ENCODE peak calls at places on chromosomes 2 and 18, in eight cellular contexts. A is right atrium auricular region, N is heart left ventricle, I is adrenal gland, X is cardiac muscle cell, W is brain microvascular endothelial cell, V is fibroblast of lung, Q is dorsolateral prefrontal cortex. H is an unnamed sample. For H3K27me3, the result is how much of the 10 kb centered on the place peaks cover.

GRCh38 chr2:216956820-216957493 is 97.1 kb upstream of the TNP1 start:
- DNase-seq in A (no peak), V (no peak), N (no peak), Q (no peak), W (peak), I (no peak), X (no peak), H (peak)

GRCh38 chr2:172967036-172967982 is 108.3 kb upstream of the MAP3K20 start:
- DNase-seq in V (no peak), W (no peak), Q (no peak), X (no peak), I (no peak), A (no peak), N (peak), H (no peak)

GRCh38 chr18:3608488-3608887 is 158.5 kb downstream of the TGIF1 start:
- DNase-seq in N (no peak), X (no peak), I (no peak), A (no peak), Q (no peak), W (no peak), V (no peak), H (no peak)

GRCh38 chr2:96159084-96159830 is 14.0 kb upstream of the DUSP2 start:
- DNase-seq in Q (no peak), I (no peak), A (no peak), X (no peak), W (no peak), V (no peak), N (no peak), H (no peak)

GRCh38 chr2:26182441-26182840 is 9.6 kb downstream of the GAREM2 start:
- DNase-seq in V (no peak), N (no peak), Q (no peak), I (no peak), A (no peak), W (no peak), X (no peak), H (no peak)

GRCh38 chr2:237280235-237280634 is 133.7 kb downstream of the COL6A3 start:
- DNase-seq in V (peak), X (no peak), W (peak), A (no peak), Q (no peak), N (peak), I (no peak), H (peak)

GRCh38 chr18:46040747-46041104 is 31.3 kb downstream of the PSTPIP2 start:
- DNase-seq in I (no peak), N (no peak), Q (no peak), A (no peak), X (no peak), W (no peak), V (no peak), H (no peak)

GRCh38 chr2:145184741-145185671 is 665.1 kb upstream of the ZEB2 start:
- DNase-seq in N (no peak), I (no peak), W (no peak), V (peak), X (no peak), A (no peak), Q (no peak), H (peak)

GRCh38 chr2:178824181-178824580 is 17.0 kb upstream of the TTN start:
- DNase-seq in Q (no peak), W (no peak), X (no peak), I (no peak), N (no peak), A (no peak), V (no peak), H (no peak)

GRCh38 chr2:11213090-11213638 is 57.9 kb downstream of the SLC66A3 start:
- DNase-seq in Q (no peak), X (no peak), W (peak), V (peak), I (no peak), A (no peak), N (no peak), H (no peak)

GRCh38 chr2:222241471-222241870 is 57.3 kb downstream of the PAX3 start:
- DNase-seq in Q (no peak), I (no peak), V (no peak), N (no peak), A (no peak), X (no peak), W (no peak), H (no peak)

GRCh38 chr2:99072556-99072955 is 69.0 kb upstream of the C2orf15 start:
- DNase-seq in Q (no peak), I (no peak), V (no peak), X (peak), A (no peak), N (no peak), W (no peak), H (peak)

GRCh38 chr2:150938586-150938985 is 323.1 kb downstream of the RBM43 start:
- DNase-seq in I (no peak), V (peak), W (no peak), N (no peak), Q (no peak), X (no peak), A (no peak), H (no peak)

GRCh38 chr2:86593266-86593665 is 30.0 kb upstream of the CHMP3 start:
- DNase-seq in W (no peak), Q (peak), I (no peak), V (no peak), A (no peak), N (no peak), X (no peak), H (no peak)

GRCh38 chr2:86249176-86249842 is 50.1 kb downstream of the MRPL35 start:
- DNase-seq in N (no peak), Q (no peak), A (no peak), W (peak), I (peak), V (peak), X (no peak), H (peak)

GRCh38 chr2:189304360-189304759 is 124.8 kb upstream of the COL5A2 start:
- DNase-seq in W (no peak), X (no peak), Q (no peak), I (no peak), V (no peak), N (no peak), A (no peak), H (no peak)

GRCh38 chr2:190280565-190281330 is 38.9 kb downstream of the HIBCH start:
- DNase-seq in N (no peak), W (no peak), I (no peak), A (no peak), V (no peak), Q (no peak), X (no peak), H (no peak)

GRCh38 chr2:241558532-241559488 is at the start of gene BOK:
- DNase-seq in V (peak), I (peak), X (peak), N (peak), A (no peak), Q (peak), W (peak), H (peak)

GRCh38 chr2:43467889-43468288 is 127.9 kb downstream of the THADA start:
- DNase-seq in V (peak), W (no peak), Q (no peak), X (no peak), I (no peak), N (no peak), A (no peak), H (peak)

GRCh38 chr2:11701831-11702301 is 31.9 kb upstream of the NTSR2 start:
- DNase-seq in V (no peak), Q (no peak), N (peak), X (no peak), I (peak), W (no peak), A (no peak), H (no peak)

GRCh38 chr2:130808482-130809268 is 28.0 kb upstream of the ARHGEF4 start:
- DNase-seq in V (no peak), I (no peak), X (no peak), Q (no peak), A (no peak), W (no peak), N (no peak), H (peak)

GRCh38 chr2:134110532-134110931 is 143.3 kb upstream of the MGAT5 start:
- DNase-seq in A (no peak), W (no peak), X (no peak), I (no peak), V (no peak), Q (no peak), N (no peak), H (no peak)

GRCh38 chr2:119712571-119712970 is 33.6 kb downstream of the TMEM177 start:
- DNase-seq in W (no peak), A (no peak), V (no peak), I (no peak), Q (no peak), X (no peak), N (no peak), H (no peak)

GRCh38 chr2:217714268-217714643 is 288.5 kb downstream of the TNS1 start:
- DNase-seq in I (peak), Q (peak), N (peak), X (no peak), V (peak), W (peak), A (peak), H (no peak)

GRCh38 chr2:165952600-165953210 is 871 bp downstream of the TTC21B start:
- DNase-seq in W (no peak), A (no peak), Q (no peak), N (no peak), I (no peak), X (no peak), V (peak), H (peak)

GRCh38 chr18:63869374-63869773 is 18.1 kb upstream of the SERPINB2 start:
- DNase-seq in A (no peak), N (no peak), Q (no peak), I (no peak), W (peak), X (no peak), V (peak), H (peak)

GRCh38 chr2:171227066-171227782 is 66.5 kb upstream of the TLK1 start:
- DNase-seq in V (peak), X (no peak), Q (no peak), I (no peak), N (no peak), W (no peak), A (no peak), H (peak)

GRCh38 chr2:239722760-239723448 is 302.2 kb downstream of the NDUFA10 start:
- DNase-seq in Q (peak), I (peak), N (no peak), X (no peak), W (no peak), V (no peak), A (no peak), H (no peak)

GRCh38 chr2:64295326-64296149 is 151.3 kb upstream of the PELI1 start:
- DNase-seq in N (no peak), A (no peak), Q (no peak), X (no peak), V (no peak), W (no peak), I (no peak), H (no peak)

GRCh38 chr2:144671695-144672094 is 151.8 kb upstream of the ZEB2 start:
- DNase-seq in V (no peak), Q (no peak), A (no peak), X (no peak), I (no peak), W (peak), N (no peak), H (peak)

GRCh38 chr2:58194451-58194850 is 46.7 kb downstream of the FANCL start:
- DNase-seq in W (no peak), N (no peak), A (no peak), X (peak), V (no peak), I (peak), Q (no peak), H (peak)

GRCh38 chr2:230723363-230723762 is 10.7 kb downstream of the CAB39 start:
- DNase-seq in W (no peak), I (no peak), A (no peak), X (no peak), V (no peak), N (no peak), Q (no peak), H (no peak)
- H3K4me3 ChIP-seq in W (no peak), I (no peak), A (no peak), X (no peak), V (no peak), N (no peak), Q (no peak), H (no peak)

GRCh38 chr18:74456409-74457042 is 582 bp downstream of the DIPK1C start:
- DNase-seq in A (no peak), I (no peak), W (no peak), N (no peak), X (peak), Q (no peak), V (no peak), H (no peak)

GRCh38 chr18:74456017-74456408 is 1.1 kb downstream of the DIPK1C start:
- DNase-seq in A (no peak), W (no peak), I (no peak), X (no peak), N (no peak), Q (no peak), V (no peak), H (no peak)

GRCh38 chr18:74457743-74458465 is 796 bp upstream of the DIPK1C start:
- DNase-seq in I (no peak), V (no peak), Q (no peak), X (no peak), N (peak), A (no peak), W (no peak), H (no peak)

GRCh38 chr18:74455386-74455785 is 1.7 kb downstream of the DIPK1C start:
- DNase-seq in X (no peak), A (no peak), W (no peak), I (no peak), V (no peak), Q (no peak), N (no peak), H (no peak)

GRCh38 chr18:74457043-74457742 is at the start of gene DIPK1C:
- DNase-seq in A (no peak), X (peak), I (no peak), V (no peak), N (no peak), Q (no peak), W (no peak), H (no peak)
- H3K27me3 ChIP-seq in A (under half), X (half or more), I (under half), V (under half), N (under half), Q (under half), W (under half), H (under half)

DNA sequence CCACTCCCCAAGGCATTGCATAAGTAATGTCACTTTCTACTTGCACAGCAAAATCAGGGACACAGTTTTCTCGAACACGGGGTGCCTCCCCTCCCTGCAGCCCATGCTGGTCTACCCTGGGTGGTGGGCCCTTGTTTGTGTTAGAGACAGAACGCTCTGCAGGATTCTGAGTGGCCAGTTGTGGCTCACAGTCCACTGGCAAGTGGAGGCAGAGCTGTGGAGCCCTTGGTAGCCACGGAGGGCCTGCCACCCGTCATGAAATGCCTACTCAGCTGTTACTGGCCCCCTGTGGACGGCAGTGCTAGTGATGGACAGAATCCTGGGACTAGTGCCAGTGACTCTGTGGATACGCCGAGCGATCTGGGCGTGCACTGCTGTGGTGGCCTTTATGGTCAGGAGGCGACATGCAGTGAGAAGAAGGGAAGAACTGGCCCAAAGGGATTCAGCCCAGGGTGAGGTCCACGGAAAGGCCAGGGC is 54.0 kb upstream of the TXNDC2 start:
- DNase-seq in I (peak), N (no peak), W (no peak), X (no peak), V (no peak), A (no peak), Q (no peak), H (no peak)
- TF ChIP-seq CTCF in I (no peak), N (no peak), W (no peak), X (no peak), V (no peak), A (no peak), Q (no peak), H (no peak)

DNA sequence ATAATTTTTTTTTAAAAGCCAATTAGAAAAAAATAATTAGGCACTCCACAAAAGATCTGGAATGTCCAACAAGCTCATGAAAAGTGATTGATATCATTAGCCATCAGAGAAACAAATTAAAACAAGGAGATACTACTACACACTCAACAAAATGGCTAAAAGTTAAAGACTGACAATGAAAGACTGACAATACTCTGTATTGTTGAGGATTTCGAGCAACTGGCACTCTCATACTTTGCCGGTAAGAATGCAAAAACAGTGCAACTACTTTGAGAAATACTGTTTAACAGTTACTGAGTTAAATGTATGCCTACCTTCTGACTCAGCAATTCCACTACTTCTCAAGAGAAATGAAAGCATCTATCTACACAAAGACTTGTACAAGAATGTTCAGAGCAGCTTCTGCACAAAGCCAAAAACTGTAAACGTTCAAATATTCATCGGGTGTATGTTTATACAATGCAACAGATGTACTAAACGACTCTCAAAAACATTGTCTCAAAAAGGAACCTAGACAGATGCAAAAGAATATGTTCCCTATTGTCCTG is 1.9 kb downstream of the INO80C start:
- DNase-seq in V (peak), I (no peak), Q (no peak), A (no peak), N (no peak), X (no peak), W (no peak), H (no peak)
- H3K4me3 ChIP-seq in V (no peak), I (no peak), Q (no peak), A (no peak), N (peak), X (no peak), W (no peak), H (no peak)

DNA sequence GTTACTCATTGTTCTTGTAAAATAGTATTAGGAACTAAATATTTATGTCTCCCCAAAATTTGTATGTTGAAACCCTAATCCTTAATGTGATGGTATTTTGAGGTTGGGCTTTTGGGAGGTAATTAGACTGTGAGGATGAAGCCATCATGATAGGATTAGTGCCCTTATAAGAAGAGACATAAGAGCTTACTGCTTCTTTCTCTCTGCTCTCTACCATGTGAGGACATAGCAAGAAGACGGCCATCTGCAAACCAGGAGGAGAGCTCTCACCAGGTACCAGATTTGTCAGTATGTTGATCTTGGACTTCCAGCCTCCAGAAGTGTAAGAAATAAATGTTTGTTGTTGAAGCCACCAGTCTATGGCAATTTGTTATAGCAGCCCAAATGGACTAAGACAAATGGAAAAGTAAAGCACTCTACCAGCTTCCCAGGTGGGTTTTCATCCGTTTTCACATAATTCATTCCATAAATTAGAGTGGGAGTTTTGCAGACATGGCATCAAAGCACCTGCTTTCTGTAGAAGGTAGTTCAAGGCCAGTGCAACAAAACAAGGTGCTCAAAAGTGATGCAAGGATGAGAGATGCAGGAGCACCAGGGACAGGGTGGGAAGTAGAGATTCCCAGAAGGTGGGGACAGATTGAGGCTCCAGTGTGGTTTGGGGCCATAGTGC is 70.7 kb downstream of the MYCN start:
- DNase-seq in Q (no peak), N (no peak), I (no peak), A (no peak), X (no peak), W (no peak), V (no peak), H (no peak)
- H3K27me3 ChIP-seq in Q (under half), N (under half), I (under half), A (under half), X (under half), W (under half), V (under half), H (under half)

GRCh38 chr2:219733106-219733505 is 105.7 kb downstream of the SLC4A3 start:
- DNase-seq in X (no peak), I (no peak), N (no peak), Q (no peak), A (no peak), W (no peak), V (no peak), H (peak)

GRCh38 chr2:219733746-219734145 is 106.3 kb downstream of the SLC4A3 start:
- DNase-seq in N (no peak), Q (no peak), A (no peak), X (no peak), W (no peak), V (no peak), I (no peak), H (no peak)

GRCh38 chr2:219739061-219739460 is 111.6 kb downstream of the SLC4A3 start:
- DNase-seq in I (no peak), W (no peak), Q (no peak), V (no peak), A (no peak), X (no peak), N (no peak), H (no peak)

GRCh38 chr2:219737270-219737691 is 109.9 kb downstream of the SLC4A3 start:
- DNase-seq in N (peak), I (peak), V (peak), W (peak), A (no peak), Q (no peak), X (peak), H (no peak)

GRCh38 chr2:219736196-219736595 is 108.8 kb downstream of the SLC4A3 start:
- DNase-seq in X (peak), A (no peak), W (peak), I (peak), V (peak), N (no peak), Q (no peak), H (peak)
- TF ChIP-seq CTCF in X (peak), A (peak), W (peak), I (peak), V (peak), N (peak), Q (peak), H (peak)